ENCODE peak calls at places on chromosomes 5 and 9, in five cellular contexts. M, C, Q, H and K are unnamed samples.

GRCh38 chr5:157484768-157485167 is 24.8 kb downstream of the NIPAL4 start:
- DNase-seq in H (no peak), Q (peak; percentile 10), C (no peak), M (peak; percentile 89), K (no peak)

GRCh38 chr9:88574993-88575392 is 40.0 kb downstream of the NXNL2 start:
- DNase-seq in H (no peak), Q (no peak), C (no peak), M (peak; percentile 68), K (no peak)

GRCh38 chr5:157400741-157401140 is 59.3 kb upstream of the NIPAL4 start:
- DNase-seq in Q (no peak), M (no peak), C (no peak), H (no peak), K (no peak)

GRCh38 chr9:32665101-32665500 is 29.6 kb upstream of the TAF1L start:
- DNase-seq in Q (no peak), H (no peak), M (peak; percentile 24), C (no peak), K (no peak)

GRCh38 chr5:174511711-174512253 is 212.6 kb upstream of the MSX2 start:
- DNase-seq in H (no peak), C (no peak), Q (no peak), M (no peak), K (no peak)

GRCh38 chr9:76716270-76716669 is 48.0 kb upstream of the PCA3 start:
- DNase-seq in C (no peak), H (no peak), M (peak; percentile 9), Q (no peak), K (no peak)

GRCh38 chr5:36359267-36359666 is 57.6 kb upstream of the RANBP3L start:
- DNase-seq in H (no peak), C (no peak), M (peak; percentile 54), Q (no peak), K (no peak)

GRCh38 chr5:157248771-157249475 is 17.0 kb upstream of the CYFIP2 start:
- DNase-seq in Q (no peak), H (no peak), M (no peak), C (no peak), K (no peak)

GRCh38 chr5:8843766-8844165 is 702.1 kb downstream of the SEMA5A start:
- DNase-seq in M (peak; percentile 95), Q (peak; percentile 69), H (no peak), C (no peak), K (no peak)

GRCh38 chr5:172361566-172362238 is 78.1 kb upstream of the UBTD2 start:
- DNase-seq in M (peak; percentile 99), H (no peak), C (peak; percentile 82), Q (peak; percentile 98), K (no peak)

GRCh38 chr9:89502038-89502601 is 4.2 kb upstream of the SEMA4D start:
- DNase-seq in C (no peak), M (no peak), H (no peak), Q (no peak), K (no peak)

GRCh38 chr5:81164466-81164865 is 68.7 kb upstream of the CKMT2 start:
- DNase-seq in Q (no peak), C (no peak), M (no peak), H (no peak), K (no peak)

GRCh38 chr5:43437062-43437660 is 25.0 kb upstream of the CCL28 start:
- DNase-seq in Q (no peak), M (no peak), C (no peak), H (no peak), K (no peak)

GRCh38 chr9:90956026-90956810 is 154.6 kb downstream of the SYK start:
- DNase-seq in H (no peak), Q (peak; percentile 76), C (no peak), M (peak; percentile 75), K (no peak)

GRCh38 chr5:68315679-68316271 is 100.2 kb downstream of the PIK3R1 start:
- DNase-seq in Q (no peak), C (no peak), H (no peak), M (no peak), K (peak; percentile 85)

GRCh38 chr5:124790895-124791732 is 44.7 kb upstream of the ZNF608 start:
- DNase-seq in M (no peak), C (peak; percentile 45), Q (no peak), H (no peak), K (no peak)

GRCh38 chr5:73280821-73281746 is 108.1 kb downstream of the TMEM174 start:
- DNase-seq in C (peak; percentile 92), M (peak; percentile 46), Q (no peak), H (no peak), K (no peak)

GRCh38 chr9:109779711-109780452 is at the start of gene PALM2AKAP2:
- DNase-seq in H (peak; percentile 65), Q (no peak), M (peak; percentile 73), C (no peak), K (no peak)

GRCh38 chr5:136901-137300 is 44.9 kb downstream of the PLEKHG4B start:
- DNase-seq in Q (no peak), M (peak; percentile 27), C (no peak), H (no peak), K (no peak)

GRCh38 chr5:56175465-56175864 is 57.7 kb downstream of the ANKRD55 start:
- DNase-seq in C (peak; percentile 53), Q (peak; percentile 51), M (peak; percentile 85), H (no peak), K (no peak)

GRCh38 chr5:161709239-161709638 is 23.7 kb downstream of the GABRA6 start:
- DNase-seq in C (no peak), M (no peak), Q (no peak), H (no peak), K (no peak)

GRCh38 chr5:34743878-34744277 is 87.8 kb downstream of the RAI14 start:
- DNase-seq in M (peak; percentile 98), H (no peak), C (peak; percentile 78), Q (no peak), K (no peak)

GRCh38 chr5:148523139-148523538 is 131.2 kb downstream of the HTR4 start:
- DNase-seq in C (no peak), Q (no peak), M (no peak), H (no peak), K (no peak)
- TF ChIP-seq CTCF in C (no peak), Q (no peak), M (no peak), H (no peak), K (no peak)

GRCh38 chr9:21317956-21318923 is 13.1 kb upstream of the IFNA5 start:
- DNase-seq in H (peak; percentile 38), Q (no peak), M (peak; percentile 49), C (no peak), K (peak; percentile 32)
- TF ChIP-seq CTCF in H (peak; percentile 68), Q (peak; percentile 74), M (peak; percentile 74), C (peak; percentile 75), K (peak; percentile 35)

DNA sequence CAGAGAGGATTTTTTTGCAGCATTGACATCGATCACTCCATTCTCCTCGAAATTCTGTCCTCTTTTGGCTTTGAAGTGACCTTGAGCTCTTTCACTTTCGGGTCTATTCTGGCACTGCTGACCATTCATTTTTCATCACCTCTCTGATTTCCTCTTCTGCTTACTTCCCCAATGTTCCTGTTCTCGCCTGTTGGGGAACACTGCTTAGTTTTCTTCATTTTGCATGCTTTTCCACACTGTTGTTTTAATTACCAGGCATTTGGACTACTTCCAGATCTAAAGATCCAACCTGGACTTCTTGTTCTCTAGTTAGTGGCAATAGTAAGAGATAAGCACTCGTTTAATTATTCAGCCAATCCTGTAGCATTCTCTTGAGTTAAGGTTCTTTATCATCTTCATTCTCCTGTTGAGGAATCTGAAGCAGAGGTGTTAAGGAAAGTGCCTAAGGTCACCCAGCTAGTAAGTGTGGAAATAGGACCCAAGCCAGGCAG is 53.4 kb downstream of the MAN2A1 start:
- DNase-seq in C (no peak), Q (no peak), M (no peak), H (no peak), K (no peak)
- TF ChIP-seq CTCF in C (no peak), Q (no peak), M (no peak), H (no peak), K (no peak)

DNA sequence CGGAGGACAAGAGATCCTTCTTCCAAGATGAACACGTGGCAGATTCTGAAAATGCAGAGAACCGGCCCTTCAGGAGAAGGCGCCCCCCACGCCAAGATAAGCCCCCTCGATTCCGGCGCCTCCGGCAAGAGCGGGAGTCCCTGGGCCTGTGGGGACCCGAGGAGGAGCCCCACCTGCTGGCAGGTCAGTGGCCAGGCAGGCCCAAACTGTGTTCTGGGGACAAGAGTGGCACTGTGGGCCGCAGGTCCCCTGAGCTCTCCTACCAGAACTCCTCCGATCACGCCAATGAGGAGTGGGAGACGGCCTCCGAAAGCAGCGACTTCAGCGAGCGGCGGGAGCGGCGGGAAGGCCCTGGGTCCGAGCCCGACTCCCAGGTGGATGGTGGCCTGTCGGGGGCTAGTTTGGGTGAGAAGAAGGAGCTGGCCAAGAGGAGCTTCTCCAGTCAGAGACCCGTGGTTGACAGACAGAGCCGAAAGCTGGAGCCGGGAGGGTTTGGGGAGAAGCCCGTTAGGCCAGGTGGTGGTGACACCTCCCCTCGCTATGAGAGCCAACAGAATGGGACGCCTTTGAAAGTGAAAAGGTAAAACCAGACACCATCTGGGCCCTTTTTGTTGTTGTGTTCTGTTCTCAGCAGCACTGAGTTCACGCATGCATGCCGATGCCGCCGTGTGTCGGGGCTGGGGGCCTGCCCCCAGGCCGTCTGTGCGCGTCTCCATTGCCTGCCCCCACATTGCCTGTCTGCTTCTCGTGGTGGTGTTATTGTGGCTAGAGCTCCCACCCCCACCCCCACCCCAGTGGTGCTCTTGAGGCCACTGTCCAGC is 26.6 kb upstream of the POMT1 start:
- DNase-seq in M (no peak), C (no peak), H (no peak), Q (no peak), K (no peak)
- TF ChIP-seq CTCF in M (peak; percentile 31), C (peak; percentile 44), H (peak; percentile 35), Q (peak; percentile 38), K (no peak)

GRCh38 chr5:7533941-7534340 is 138.0 kb downstream of the ADCY2 start:
- DNase-seq in Q (no peak), C (no peak), H (no peak), M (no peak), K (no peak)
- TF ChIP-seq CTCF in Q (no peak), C (no peak), H (no peak), M (no peak), K (no peak)

GRCh38 chr5:2175842-2176404 is 293.2 kb upstream of the IRX4 start:
- DNase-seq in Q (no peak), M (no peak), C (no peak), H (no peak), K (no peak)
- TF ChIP-seq CTCF in Q (no peak), M (no peak), C (no peak), H (no peak), K (no peak)

GRCh38 chr9:36831381-36832231 is 202.5 kb downstream of the PAX5 start:
- DNase-seq in H (no peak), M (no peak), C (no peak), Q (no peak), K (no peak)

GRCh38 chr9:36835271-36835996 is 198.6 kb downstream of the PAX5 start:
- DNase-seq in M (no peak), Q (no peak), C (no peak), H (no peak), K (no peak)

GRCh38 chr9:36834736-36835135 is 199.3 kb downstream of the PAX5 start:
- DNase-seq in H (no peak), C (no peak), Q (no peak), M (no peak), K (no peak)

GRCh38 chr9:36832232-36832795 is 201.8 kb downstream of the PAX5 start:
- DNase-seq in C (no peak), Q (no peak), H (no peak), M (no peak), K (no peak)

GRCh38 chr9:36833954-36834353 is 200.1 kb downstream of the PAX5 start:
- DNase-seq in Q (no peak), H (no peak), M (no peak), C (no peak), K (no peak)
- TF ChIP-seq CTCF in Q (no peak), H (no peak), M (no peak), C (no peak), K (no peak)

GRCh38 chr9:99385215-99385614 is 163.1 kb downstream of the SEC61B start:
- DNase-seq in H (no peak), M (no peak), Q (no peak), C (no peak), K (no peak)
- TF ChIP-seq CTCF in H (no peak), M (no peak), Q (no peak), C (no peak), K (no peak)